ENCODE peak calls at places on chromosomes 7 and 10, in four cellular contexts. J is GM12878, H is HepG2, D is K562. B is an unnamed sample.

GRCh38 chr10:133100706-133101463 is 13.2 kb downstream of the ADGRA1 start:
- DNase-seq in J (no peak), H (no peak), D (peak; percentile 62), B (peak; percentile 28)

GRCh38 chr7:41709621-41710020 is 6.7 kb upstream of the INHBA start:
- DNase-seq in J (no peak), H (no peak), D (no peak), B (no peak)

GRCh38 chr7:863106-863505 is 13.2 kb upstream of the GET4 start:
- DNase-seq in D (no peak), J (no peak), H (no peak), B (no peak)

GRCh38 chr10:69896601-69897000 is 94.9 kb downstream of the COL13A1 start:
- DNase-seq in J (no peak), D (no peak), H (no peak), B (no peak)

GRCh38 chr7:73983437-73984164 is 44.4 kb upstream of the ELN start:
- DNase-seq in H (no peak), D (no peak), J (no peak), B (no peak)

GRCh38 chr7:117588352-117588794 is 108.5 kb downstream of the CFTR start:
- DNase-seq in J (peak; percentile 37), D (no peak), H (peak; percentile 18), B (no peak)

GRCh38 chr7:43577485-43577951 is 5.4 kb upstream of the STK17A start:
- DNase-seq in H (no peak), D (peak; percentile 73), J (no peak), B (peak; percentile 59)

GRCh38 chr7:13062596-13062995 is 375.2 kb downstream of the ARL4A start:
- DNase-seq in J (no peak), D (no peak), H (no peak), B (no peak)

GRCh38 chr7:2701832-2702593 is 14.0 kb downstream of the AMZ1 start:
- DNase-seq in H (no peak), J (no peak), D (no peak), B (no peak)

GRCh38 chr10:91907914-91908357 is 1.4 kb downstream of the FGFBP3 start:
- DNase-seq in J (no peak), D (no peak), H (no peak), B (peak; percentile 42)

GRCh38 chr7:2830609-2831376 is 13.3 kb downstream of the GNA12 start:
- DNase-seq in J (no peak), D (no peak), H (no peak), B (no peak)

GRCh38 chr10:14945097-14945496 is 8.8 kb downstream of the DCLRE1C start:
- DNase-seq in J (no peak), D (no peak), H (no peak), B (no peak)

GRCh38 chr7:82105463-82105862 is 335.6 kb upstream of the HGF start:
- DNase-seq in J (no peak), D (no peak), H (no peak), B (peak; percentile 75)

GRCh38 chr10:83212632-83213349 is 926.5 kb upstream of the GHITM start:
- DNase-seq in J (no peak), D (no peak), H (no peak), B (no peak)

GRCh38 chr7:105776068-105776790 is 100.2 kb downstream of the ATXN7L1 start:
- DNase-seq in H (peak; percentile 90), D (peak; percentile 46), J (no peak), B (peak; percentile 67)

GRCh38 chr7:11638026-11638774 is 193.8 kb downstream of the THSD7A start:
- DNase-seq in J (no peak), H (no peak), D (no peak), B (no peak)

GRCh38 chr10:125029584-125030242 is 87.8 kb downstream of the ZRANB1 start:
- DNase-seq in J (no peak), H (no peak), D (no peak), B (no peak)

GRCh38 chr7:929311-929711 is 25.2 kb downstream of the ADAP1 start:
- DNase-seq in H (peak; percentile 36), D (no peak), J (no peak), B (no peak)

GRCh38 chr10:80493482-80494021 is 39.4 kb downstream of the TSPAN14 start:
- DNase-seq in H (peak; percentile 89), D (no peak), J (no peak), B (peak; percentile 51)

GRCh38 chr7:26151953-26152781 is at the start of gene NFE2L3:
- DNase-seq in H (peak; percentile 76), D (peak; percentile 92), J (no peak), B (peak; percentile 80)

GRCh38 chr10:45437587-45438456 is 63.8 kb downstream of the ALOX5 start:
- DNase-seq in H (no peak), D (no peak), J (no peak), B (no peak)

DNA sequence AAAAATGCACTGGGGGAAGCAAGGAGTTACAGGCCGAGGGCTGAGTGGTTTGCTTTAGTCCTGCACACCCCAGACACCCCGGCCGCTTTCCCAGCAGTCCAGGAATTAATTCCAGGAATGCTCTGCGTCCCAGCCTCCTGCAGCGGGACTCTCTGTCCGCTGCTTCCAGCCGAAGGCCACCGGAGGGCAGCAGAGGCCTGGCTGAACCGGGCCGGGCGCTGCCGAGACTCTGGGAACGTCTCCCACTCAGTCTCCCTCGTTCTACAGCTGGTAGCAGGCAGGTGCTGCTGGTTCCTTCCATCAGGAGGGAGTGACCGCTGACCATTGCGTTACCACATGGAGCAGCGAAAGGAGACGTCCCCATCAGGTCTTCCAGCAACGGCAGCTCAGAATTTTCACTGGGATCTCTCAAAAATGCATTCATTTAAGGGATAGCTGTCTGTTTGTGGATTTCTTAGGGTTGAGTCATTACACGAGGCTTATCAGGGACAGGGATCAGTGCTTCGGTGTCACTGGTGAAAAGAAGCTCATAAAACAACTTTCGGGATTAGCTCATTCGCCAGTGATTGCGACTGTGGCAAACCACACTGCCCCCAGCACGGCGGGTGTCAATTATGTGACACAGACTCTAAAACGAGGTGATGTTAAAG is 24.9 kb upstream of the PITRM1 start:
- DNase-seq in H (peak; percentile 36), J (peak; percentile 24), D (peak; percentile 78), B (peak; percentile 92)
- TF ChIP-seq POLR2AphosphoS2 in H (no peak), J (no peak), D (no peak), B (no peak)

GRCh38 chr10:8323443-8324054 is 269.1 kb downstream of the GATA3 start:
- DNase-seq in J (no peak), D (no peak), H (no peak), B (no peak)
- H3K4me1 ChIP-seq in J (no peaks in the 10 kb centered on the region), D (no peaks in the 10 kb centered on the region), H (no peaks in the 10 kb centered on the region), B (no peaks in the 10 kb centered on the region)

GRCh38 chr10:88819290-88819689 is 16.8 kb downstream of the LIPM start:
- DNase-seq in D (no peak), H (no peak), J (no peak), B (no peak)
- TF ChIP-seq POLR2AphosphoS2 in D (no peak), H (no peak), J (no peak), B (no peak)

DNA sequence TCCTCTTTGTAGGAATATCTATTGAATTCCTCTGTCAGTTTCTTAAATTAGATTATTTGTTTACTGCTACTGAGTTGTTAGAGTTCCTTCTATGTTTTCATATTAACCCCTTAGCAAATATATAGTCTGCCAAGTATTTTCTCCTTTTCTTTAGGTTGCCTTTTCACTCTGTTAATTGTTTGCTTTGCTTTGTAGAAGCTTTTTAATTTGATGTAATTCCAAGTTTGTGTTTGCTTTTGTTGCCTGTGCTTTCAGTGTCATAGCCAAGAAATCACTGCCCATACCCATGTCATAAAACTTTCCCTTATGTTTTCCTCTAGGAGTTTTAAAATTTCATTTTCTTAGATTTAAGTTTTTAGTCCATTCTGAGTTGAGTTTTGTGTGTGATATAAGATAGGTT is 256.2 kb upstream of the SEMA3A start:
- DNase-seq in D (no peak), J (no peak), H (no peak), B (no peak)
- H3K4me1 ChIP-seq in D (no peaks in the 10 kb centered on the region), J (no peaks in the 10 kb centered on the region), H (peaks cover 13% of the 10 kb centered on the region), B (peaks cover 13% of the 10 kb centered on the region)